ENCODE peak calls at places on chromosomes 5 and 9, in five cellular contexts. P is fibroblast of pulmonary artery, I is GM13977, M is memory B cell, T is uterus. A is an unnamed sample.

GRCh38 chr5:139118804-139119203 is 79.4 kb downstream of the SIL1 start:
- DNase-seq in P (no peak), I (no peak), M (no peak), T (no peak), A (no peak)

GRCh38 chr5:14930486-14930885 is 58.9 kb upstream of the ANKH start:
- DNase-seq in P (no peak), I (no peak), M (no peak), T (no peak), A (no peak)

GRCh38 chr5:170537451-170538095 is 33.8 kb downstream of the KCNIP1 start:
- DNase-seq in P (no peak), I (no peak), M (no peak), T (no peak), A (no peak)

GRCh38 chr9:93288891-93289883 is 105.2 kb downstream of the WNK2 start:
- DNase-seq in P (peak; percentile 23), I (no peak), M (no peak), T (peak; percentile 26), A (no peak)

GRCh38 chr5:40834391-40834848 is 602 bp downstream of the RPL37 start:
- DNase-seq in P (peak; percentile 45), I (no peak), M (peak; percentile 30), T (no peak), A (peak; percentile 41)

GRCh38 chr9:38707885-38708640 is 11.9 kb downstream of the FAM240B start:
- DNase-seq in P (no peak), I (peak; percentile 41), M (no peak), T (no peak), A (no peak)

GRCh38 chr5:150159741-150160179 is 4.1 kb upstream of the PDGFRB start:
- DNase-seq in P (peak; percentile 94), I (peak; percentile 55), M (no peak), T (peak; percentile 78), A (no peak)

GRCh38 chr5:16626696-16627264 is 10.0 kb upstream of the RETREG1 start:
- DNase-seq in P (peak; percentile 9), I (no peak), M (no peak), T (no peak), A (no peak)

GRCh38 chr9:135797507-135798302 is 95.7 kb downstream of the KCNT1 start:
- DNase-seq in P (peak; percentile 56), I (peak; percentile 74), M (no peak), T (no peak), A (no peak)

GRCh38 chr5:143772621-143773020 is 39.3 kb upstream of the HMHB1 start:
- DNase-seq in P (no peak), I (no peak), M (no peak), T (no peak), A (no peak)

GRCh38 chr5:23352437-23352836 is 155.0 kb upstream of the PRDM9 start:
- DNase-seq in P (peak; percentile 56), I (no peak), M (no peak), T (no peak), A (no peak)

GRCh38 chr9:109129470-109130197 is 9.9 kb upstream of the TMEM245 start:
- DNase-seq in P (no peak), I (no peak), M (no peak), T (no peak), A (no peak)

GRCh38 chr5:68435611-68436010 is 220.1 kb downstream of the PIK3R1 start:
- DNase-seq in P (no peak), I (no peak), M (peak; percentile 26), T (no peak), A (no peak)

GRCh38 chr5:73564644-73565165 is 734 bp downstream of the ANKRA2 start:
- DNase-seq in P (peak; percentile 13), I (no peak), M (no peak), T (no peak), A (peak; percentile 5)

GRCh38 chr5:68068204-68068603 is 147.4 kb upstream of the PIK3R1 start:
- DNase-seq in P (no peak), I (no peak), M (no peak), T (no peak), A (no peak)

GRCh38 chr5:99104538-99105132 is 175.8 kb upstream of the CHD1 start:
- DNase-seq in P (peak; percentile 57), I (no peak), M (peak; percentile 9), T (no peak), A (no peak)

A was measured in activated gamma-delta T cell treated with Interleukin-2 at 50 U/mL for 16 hours.